ENCODE peak calls at places on chromosomes 4 and X, in ten cellular contexts. One of them, this sample, is unnamed.

GRCh38 chr4:8098506-8098905 is 60.1 kb downstream of the ABLIM2 start:
- DNase-seq in Calu3: no peak
- DNase-seq in AG10803: no peak
- DNase-seq in thoracic aorta: no peak
- DNase-seq in GM13976: no peak
- DNase-seq in H9: no peak
- DNase-seq in GM13977: no peak
- DNase-seq in mesothelial cell of epicardium: no peak
- DNase-seq in endodermal cell: no peak
- DNase-seq in colonic mucosa: no peak
- DNase-seq in this sample: no peak

GRCh38 chr4:81723044-81723884 is 251.6 kb upstream of the RASGEF1B start:
- DNase-seq in thoracic aorta: no peak
- DNase-seq in H9: no peak
- DNase-seq in GM13976: no peak
- DNase-seq in colonic mucosa: no peak
- DNase-seq in Calu3: no peak
- DNase-seq in endodermal cell: no peak
- DNase-seq in GM13977: no peak
- DNase-seq in AG10803: no peak
- DNase-seq in mesothelial cell of epicardium: no peak
- DNase-seq in this sample: no peak

GRCh38 chrX:154093965-154094364 is 3.6 kb downstream of the MECP2 start:
- DNase-seq in thoracic aorta: no peak
- DNase-seq in endodermal cell: peak
- DNase-seq in GM13977: no peak
- DNase-seq in H9: peak
- DNase-seq in AG10803: no peak
- DNase-seq in colonic mucosa: no peak
- DNase-seq in Calu3: no peak
- DNase-seq in GM13976: no peak
- DNase-seq in mesothelial cell of epicardium: no peak
- DNase-seq in this sample: no peak

GRCh38 chr4:184347251-184348239 is 126.8 kb downstream of the IRF2 start:
- DNase-seq in Calu3: peak
- DNase-seq in thoracic aorta: no peak
- DNase-seq in colonic mucosa: peak
- DNase-seq in GM13977: peak
- DNase-seq in mesothelial cell of epicardium: no peak
- DNase-seq in H9: peak
- DNase-seq in endodermal cell: peak
- DNase-seq in GM13976: peak
- DNase-seq in AG10803: peak
- DNase-seq in this sample: peak

GRCh38 chrX:125826774-125827451 is 339.2 kb downstream of the DCAF12L2 start:
- DNase-seq in Calu3: no peak
- DNase-seq in H9: no peak
- DNase-seq in thoracic aorta: no peak
- DNase-seq in endodermal cell: peak
- DNase-seq in AG10803: no peak
- DNase-seq in GM13977: no peak
- DNase-seq in colonic mucosa: no peak
- DNase-seq in mesothelial cell of epicardium: no peak
- DNase-seq in GM13976: no peak
- DNase-seq in this sample: no peak

GRCh38 chrX:39682778-39683177 is 415.0 kb downstream of the BCOR start:
- DNase-seq in Calu3: no peak
- DNase-seq in GM13977: no peak
- DNase-seq in thoracic aorta: no peak
- DNase-seq in H9: peak
- DNase-seq in mesothelial cell of epicardium: no peak
- DNase-seq in GM13976: no peak
- DNase-seq in AG10803: no peak
- DNase-seq in colonic mucosa: no peak
- DNase-seq in endodermal cell: peak
- DNase-seq in this sample: no peak

GRCh38 chr4:3729188-3729884 is 36.8 kb upstream of the ADRA2C start:
- DNase-seq in GM13976: no peak
- DNase-seq in thoracic aorta: peak
- DNase-seq in H9: no peak
- DNase-seq in mesothelial cell of epicardium: no peak
- DNase-seq in AG10803: peak
- DNase-seq in GM13977: no peak
- DNase-seq in endodermal cell: no peak
- DNase-seq in colonic mucosa: no peak
- DNase-seq in Calu3: no peak
- DNase-seq in this sample: no peak

GRCh38 chrX:40021647-40022046 is 76.1 kb downstream of the BCOR start:
- DNase-seq in H9: no peak
- DNase-seq in colonic mucosa: no peak
- DNase-seq in endodermal cell: no peak
- DNase-seq in mesothelial cell of epicardium: no peak
- DNase-seq in thoracic aorta: no peak
- DNase-seq in Calu3: no peak
- DNase-seq in GM13976: no peak
- DNase-seq in GM13977: no peak
- DNase-seq in AG10803: no peak
- DNase-seq in this sample: no peak

GRCh38 chr4:7187297-7187592 is 5.1 kb upstream of the SORCS2 start:
- DNase-seq in GM13977: no peak
- DNase-seq in GM13976: no peak
- DNase-seq in thoracic aorta: no peak
- DNase-seq in endodermal cell: peak
- DNase-seq in Calu3: no peak
- DNase-seq in colonic mucosa: no peak
- DNase-seq in H9: peak
- DNase-seq in mesothelial cell of epicardium: no peak
- DNase-seq in AG10803: no peak
- DNase-seq in this sample: no peak

GRCh38 chr4:110970642-110971041 is 347.8 kb upstream of the PITX2 start:
- DNase-seq in Calu3: peak
- DNase-seq in GM13976: peak
- DNase-seq in AG10803: peak
- DNase-seq in endodermal cell: peak
- DNase-seq in thoracic aorta: no peak
- DNase-seq in colonic mucosa: peak
- DNase-seq in mesothelial cell of epicardium: no peak
- DNase-seq in GM13977: peak
- DNase-seq in H9: peak
- DNase-seq in this sample: no peak

GRCh38 chr4:41384992-41385391 is 128.3 kb downstream of the UCHL1 start:
- DNase-seq in thoracic aorta: no peak
- DNase-seq in H9: no peak
- DNase-seq in endodermal cell: no peak
- DNase-seq in Calu3: peak
- DNase-seq in AG10803: no peak
- DNase-seq in GM13976: no peak
- DNase-seq in mesothelial cell of epicardium: no peak
- DNase-seq in GM13977: no peak
- DNase-seq in colonic mucosa: peak
- DNase-seq in this sample: peak

GRCh38 chr4:162675661-162676060 is 491.0 kb downstream of the NAF1 start:
- DNase-seq in AG10803: no peak
- DNase-seq in colonic mucosa: no peak
- DNase-seq in thoracic aorta: no peak
- DNase-seq in mesothelial cell of epicardium: no peak
- DNase-seq in H9: no peak
- DNase-seq in Calu3: no peak
- DNase-seq in GM13977: no peak
- DNase-seq in GM13976: no peak
- DNase-seq in endodermal cell: no peak
- DNase-seq in this sample: no peak

GRCh38 chrX:43504394-43504793 is 151.7 kb upstream of the MAOA start:
- DNase-seq in colonic mucosa: no peak
- DNase-seq in Calu3: no peak
- DNase-seq in endodermal cell: no peak
- DNase-seq in mesothelial cell of epicardium: no peak
- DNase-seq in GM13977: no peak
- DNase-seq in GM13976: no peak
- DNase-seq in thoracic aorta: no peak
- DNase-seq in AG10803: no peak
- DNase-seq in H9: no peak
- DNase-seq in this sample: no peak

GRCh38 chrX:43510194-43510593 is 145.9 kb upstream of the MAOA start:
- DNase-seq in thoracic aorta: no peak
- DNase-seq in GM13976: no peak
- DNase-seq in mesothelial cell of epicardium: no peak
- DNase-seq in AG10803: no peak
- DNase-seq in H9: no peak
- DNase-seq in colonic mucosa: no peak
- DNase-seq in Calu3: no peak
- DNase-seq in endodermal cell: no peak
- DNase-seq in GM13977: no peak
- DNase-seq in this sample: no peak

GRCh38 chrX:43505759-43506158 is 150.3 kb upstream of the MAOA start:
- DNase-seq in GM13977: no peak
- DNase-seq in thoracic aorta: no peak
- DNase-seq in AG10803: no peak
- DNase-seq in Calu3: no peak
- DNase-seq in H9: no peak
- DNase-seq in colonic mucosa: no peak
- DNase-seq in endodermal cell: no peak
- DNase-seq in mesothelial cell of epicardium: no peak
- DNase-seq in GM13976: no peak
- DNase-seq in this sample: no peak

GRCh38 chrX:43508694-43509093 is 147.4 kb upstream of the MAOA start:
- DNase-seq in endodermal cell: no peak
- DNase-seq in GM13977: no peak
- DNase-seq in H9: no peak
- DNase-seq in colonic mucosa: no peak
- DNase-seq in thoracic aorta: no peak
- DNase-seq in AG10803: no peak
- DNase-seq in GM13976: no peak
- DNase-seq in Calu3: no peak
- DNase-seq in mesothelial cell of epicardium: no peak
- DNase-seq in this sample: no peak
- TF ChIP-seq CTCF in endodermal cell: no peak
- TF ChIP-seq CTCF in GM13977: no peak
- TF ChIP-seq CTCF in H9: no peak
- TF ChIP-seq CTCF in colonic mucosa: no peak
- TF ChIP-seq CTCF in thoracic aorta: no peak
- TF ChIP-seq CTCF in AG10803: no peak
- TF ChIP-seq CTCF in GM13976: no peak
- TF ChIP-seq CTCF in Calu3: no peak
- TF ChIP-seq CTCF in mesothelial cell of epicardium: no peak
- TF ChIP-seq CTCF in this sample: no peak

DNA sequence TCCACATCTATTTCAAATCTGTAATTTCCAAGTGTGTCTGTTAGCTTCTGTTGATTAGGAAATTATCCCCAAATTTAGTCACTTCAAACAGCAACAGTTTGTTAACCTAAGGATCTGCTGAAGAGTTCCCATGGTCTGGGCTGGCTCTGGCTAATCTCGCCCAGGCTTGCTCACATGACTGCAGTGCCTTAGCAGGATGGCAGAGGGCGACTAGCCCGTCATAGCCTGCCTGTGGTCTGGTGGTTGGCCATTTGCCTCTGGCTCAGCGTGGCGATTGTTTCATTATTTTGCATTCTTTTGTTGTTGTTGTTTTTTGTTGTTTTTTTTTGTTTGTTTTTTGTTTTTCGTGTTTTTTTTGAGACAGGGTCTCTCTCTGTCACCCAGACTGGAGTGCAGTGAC is 264.0 kb downstream of the TRIML1 start:
- DNase-seq in Calu3: no peak
- DNase-seq in H9: peak
- DNase-seq in AG10803: peak
- DNase-seq in thoracic aorta: no peak
- DNase-seq in GM13976: no peak
- DNase-seq in endodermal cell: peak
- DNase-seq in mesothelial cell of epicardium: no peak
- DNase-seq in GM13977: no peak
- DNase-seq in colonic mucosa: no peak
- DNase-seq in this sample: no peak
- TF ChIP-seq CTCF in Calu3: no peak
- TF ChIP-seq CTCF in H9: peak
- TF ChIP-seq CTCF in AG10803: peak
- TF ChIP-seq CTCF in thoracic aorta: no peak
- TF ChIP-seq CTCF in GM13976: no peak
- TF ChIP-seq CTCF in endodermal cell: peak
- TF ChIP-seq CTCF in mesothelial cell of epicardium: no peak
- TF ChIP-seq CTCF in GM13977: no peak
- TF ChIP-seq CTCF in colonic mucosa: no peak
- TF ChIP-seq CTCF in this sample: no peak

GRCh38 chr4:118883861-118884260 is 4.8 kb upstream of the SYNPO2 start:
- DNase-seq in H9: no peak
- DNase-seq in endodermal cell: no peak
- DNase-seq in thoracic aorta: no peak
- DNase-seq in GM13977: no peak
- DNase-seq in GM13976: no peak
- DNase-seq in AG10803: no peak
- DNase-seq in colonic mucosa: no peak
- DNase-seq in mesothelial cell of epicardium: no peak
- DNase-seq in Calu3: no peak
- DNase-seq in this sample: no peak
- TF ChIP-seq CTCF in H9: peak
- TF ChIP-seq CTCF in endodermal cell: peak
- TF ChIP-seq CTCF in thoracic aorta: no peak
- TF ChIP-seq CTCF in GM13977: peak
- TF ChIP-seq CTCF in GM13976: no peak
- TF ChIP-seq CTCF in AG10803: no peak
- TF ChIP-seq CTCF in colonic mucosa: no peak
- TF ChIP-seq CTCF in mesothelial cell of epicardium: no peak
- TF ChIP-seq CTCF in Calu3: no peak
- TF ChIP-seq CTCF in this sample: no peak

DNA sequence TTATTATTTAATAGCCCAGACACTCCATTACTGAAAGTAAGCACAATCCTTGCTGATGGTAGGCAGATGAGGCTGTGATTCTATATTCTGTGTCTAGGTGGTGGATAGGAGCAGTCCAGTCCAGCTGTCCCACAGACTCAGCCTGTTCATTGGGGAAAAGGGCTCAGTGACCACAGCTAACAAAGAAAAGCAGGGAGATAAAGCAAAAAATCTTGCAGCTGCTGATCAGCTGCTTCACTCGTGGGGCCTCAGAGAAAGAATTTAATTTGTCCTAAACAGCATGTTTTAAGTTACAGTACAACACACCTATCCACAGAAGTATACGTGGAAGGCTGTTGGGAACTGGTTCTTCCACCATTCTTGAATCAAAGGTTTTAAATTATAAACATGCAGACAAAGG is 40.7 kb upstream of the ANK2 start:
- DNase-seq in endodermal cell: no peak
- DNase-seq in GM13977: no peak
- DNase-seq in mesothelial cell of epicardium: no peak
- DNase-seq in GM13976: no peak
- DNase-seq in thoracic aorta: no peak
- DNase-seq in colonic mucosa: no peak
- DNase-seq in AG10803: no peak
- DNase-seq in H9: no peak
- DNase-seq in Calu3: no peak
- DNase-seq in this sample: no peak
- TF ChIP-seq CTCF in endodermal cell: no peak
- TF ChIP-seq CTCF in GM13977: no peak
- TF ChIP-seq CTCF in mesothelial cell of epicardium: no peak
- TF ChIP-seq CTCF in GM13976: no peak
- TF ChIP-seq CTCF in thoracic aorta: no peak
- TF ChIP-seq CTCF in colonic mucosa: no peak
- TF ChIP-seq CTCF in AG10803: no peak
- TF ChIP-seq CTCF in H9: no peak
- TF ChIP-seq CTCF in Calu3: no peak
- TF ChIP-seq CTCF in this sample: no peak

GRCh38 chr4:151681085-151681484 is 79.7 kb downstream of the GATB start:
- DNase-seq in thoracic aorta: no peak
- DNase-seq in GM13977: no peak
- DNase-seq in GM13976: no peak
- DNase-seq in endodermal cell: no peak
- DNase-seq in H9: no peak
- DNase-seq in AG10803: no peak
- DNase-seq in mesothelial cell of epicardium: no peak
- DNase-seq in Calu3: no peak
- DNase-seq in colonic mucosa: no peak
- DNase-seq in this sample: no peak
- TF ChIP-seq CTCF in thoracic aorta: no peak
- TF ChIP-seq CTCF in GM13977: no peak
- TF ChIP-seq CTCF in GM13976: no peak
- TF ChIP-seq CTCF in endodermal cell: no peak
- TF ChIP-seq CTCF in H9: no peak
- TF ChIP-seq CTCF in AG10803: no peak
- TF ChIP-seq CTCF in mesothelial cell of epicardium: no peak
- TF ChIP-seq CTCF in Calu3: no peak
- TF ChIP-seq CTCF in colonic mucosa: no peak
- TF ChIP-seq CTCF in this sample: no peak